ENCODE peak calls at places on chromosomes 13 and 19, in seven cellular contexts. W is HCEC 1CT; Y is NCI-H2081; D is T-helper 2 cell; A is cerebellum; E is GM23248; K is stimulated activated CD4-positive, alpha-beta T cell treated with anti-CD3 and anti-CD28 coated beads, TNF-alpha, amount 100 ng/mL, for 1 hour. C is an unnamed sample.

GRCh38 chr13:107373551-107373950 is 805.6 kb upstream of the ARGLU1 start:
- DNase-seq in D (no peak), Y (peak), K (no peak), E (peak), A (peak), W (peak), C (peak)

GRCh38 chr19:41619018-41619571 is 7.8 kb downstream of the CEACAM4 start:
- DNase-seq in D (no peak), A (no peak), K (no peak), Y (no peak), W (no peak), E (no peak), C (no peak)

GRCh38 chr19:19224852-19225494 is 13.2 kb downstream of the NCAN start:
- DNase-seq in Y (no peak), D (peak), A (no peak), E (peak), K (peak), W (peak), C (peak)

GRCh38 chr19:48249502-48250014 is 6.2 kb downstream of the CARD8 start:
- DNase-seq in K (peak), W (no peak), E (no peak), D (peak), A (no peak), Y (no peak), C (peak)

GRCh38 chr19:33467851-33468250 is 53.7 kb downstream of the PEPD start:
- DNase-seq in Y (no peak), K (no peak), W (no peak), D (no peak), E (no peak), A (no peak), C (no peak)

GRCh38 chr13:21079761-21080730 is 18.7 kb upstream of the LATS2 start:
- DNase-seq in W (peak), E (peak), D (no peak), A (no peak), K (no peak), Y (no peak), C (peak)

GRCh38 chr13:106286811-106287210 is 248.7 kb downstream of the EFNB2 start:
- DNase-seq in K (no peak), A (no peak), E (no peak), W (no peak), D (no peak), Y (no peak), C (peak)

GRCh38 chr13:44050450-44051063 is 170.9 kb downstream of the LACC1 start:
- DNase-seq in D (no peak), A (peak), E (peak), Y (peak), K (no peak), W (peak), C (peak)

GRCh38 chr13:21852043-21852442 is 181.2 kb downstream of the FGF9 start:
- DNase-seq in E (peak), D (no peak), A (no peak), K (no peak), Y (no peak), W (no peak), C (no peak)

GRCh38 chr19:46404039-46404883 is 9.1 kb downstream of the CCDC8 start:
- DNase-seq in Y (no peak), D (no peak), E (peak), K (no peak), W (peak), A (no peak), C (no peak)

GRCh38 chr13:108082481-108082880 is 132.9 kb downstream of the LIG4 start:
- DNase-seq in D (no peak), Y (no peak), W (no peak), A (no peak), K (no peak), E (no peak), C (no peak)

GRCh38 chr13:92838786-92839185 is 387.8 kb upstream of the GPC6 start:
- DNase-seq in D (no peak), W (peak), K (no peak), Y (no peak), A (no peak), E (peak), C (peak)

GRCh38 chr19:5603626-5604025 is 18.9 kb downstream of the SAFB2 start:
- DNase-seq in W (no peak), E (no peak), K (no peak), A (no peak), D (no peak), Y (no peak), C (no peak)

C was measured in iris pigment epithelial cell.